ENCODE peak calls at places on chromosomes 12 and 14, in nine cellular contexts. X, H, R, B, F, P, Y, Z and A are unnamed samples.

GRCh38 chr14:34732802-34733201 is 18.4 kb upstream of the CFL2 start:
- DNase-seq in X (no peak), H (no peak), R (no peak), B (no peak), F (no peak), P (no peak), Y (no peak), Z (no peak), A (no peak)

GRCh38 chr12:127548123-127548553 is 718.8 kb upstream of the TMEM132C start:
- DNase-seq in X (no peak), H (no peak), R (no peak), B (no peak), F (no peak), P (no peak), Y (no peak), Z (no peak), A (no peak)

GRCh38 chr12:130973906-130974305 is 20.2 kb downstream of the ADGRD1 start:
- DNase-seq in X (no peak), H (no peak), R (no peak), B (no peak), F (no peak), P (no peak), Y (no peak), Z (peak), A (no peak)

GRCh38 chr12:53005215-53005985 is 856 bp upstream of the EIF4B start:
- DNase-seq in X (peak), H (peak), R (no peak), B (peak), F (no peak), P (no peak), Y (no peak), Z (peak), A (peak)

GRCh38 chr14:68658029-68658509 is 134.8 kb downstream of the ZFP36L1 start:
- DNase-seq in X (no peak), H (no peak), R (no peak), B (no peak), F (no peak), P (no peak), Y (no peak), Z (no peak), A (no peak)

GRCh38 chr14:74275265-74275841 is 27.4 kb downstream of the ABCD4 start:
- DNase-seq in X (no peak), H (peak), R (no peak), B (no peak), F (no peak), P (no peak), Y (peak), Z (no peak), A (no peak)

GRCh38 chr12:123076604-123077297 is 74.1 kb downstream of the PITPNM2 start:
- DNase-seq in X (no peak), H (no peak), R (peak), B (no peak), F (no peak), P (no peak), Y (no peak), Z (no peak), A (no peak)

GRCh38 chr12:116818341-116818856 is 62.8 kb downstream of the HRK start:
- DNase-seq in X (peak), H (no peak), R (no peak), B (no peak), F (no peak), P (no peak), Y (no peak), Z (peak), A (no peak)

GRCh38 chr12:122888232-122888752 is 7.6 kb downstream of the VPS37B start:
- DNase-seq in X (peak), H (peak), R (peak), B (no peak), F (peak), P (peak), Y (peak), Z (peak), A (peak)

GRCh38 chr12:75750950-75751349 is 239.5 kb upstream of the KRR1 start:
- DNase-seq in X (no peak), H (peak), R (no peak), B (no peak), F (no peak), P (no peak), Y (no peak), Z (no peak), A (no peak)

GRCh38 chr12:71610036-71610795 is 53.4 kb downstream of the ZFC3H1 start:
- DNase-seq in X (no peak), H (no peak), R (no peak), B (no peak), F (no peak), P (no peak), Y (no peak), Z (no peak), A (no peak)

GRCh38 chr12:109864916-109865315 is 15.4 kb downstream of the GLTP start:
- DNase-seq in X (no peak), H (no peak), R (no peak), B (no peak), F (no peak), P (no peak), Y (no peak), Z (no peak), A (no peak)

GRCh38 chr12:87529386-87529785 is 499.8 kb downstream of the C12orf50 start:
- DNase-seq in X (no peak), H (no peak), R (no peak), B (no peak), F (no peak), P (no peak), Y (no peak), Z (no peak), A (no peak)

GRCh38 chr12:67364228-67364627 is 95.1 kb downstream of the CAND1 start:
- DNase-seq in X (no peak), H (no peak), R (no peak), B (no peak), F (no peak), P (no peak), Y (no peak), Z (peak), A (no peak)

GRCh38 chr12:131222271-131223139 is 268.8 kb downstream of the ADGRD1 start:
- DNase-seq in X (peak), H (no peak), R (no peak), B (no peak), F (no peak), P (no peak), Y (no peak), Z (peak), A (no peak)

GRCh38 chr12:107660230-107660629 is 25.4 kb upstream of the PWP1 start:
- DNase-seq in X (no peak), H (no peak), R (no peak), B (no peak), F (no peak), P (peak), Y (no peak), Z (no peak), A (no peak)

GRCh38 chr14:104284636-104285482 is 146.5 kb downstream of the KIF26A start:
- DNase-seq in X (peak), H (no peak), R (no peak), B (peak), F (no peak), P (no peak), Y (peak), Z (peak), A (no peak)

GRCh38 chr12:15530361-15530760 is 208.1 kb downstream of the PTPRO start:
- DNase-seq in X (no peak), H (no peak), R (no peak), B (no peak), F (no peak), P (no peak), Y (no peak), Z (no peak), A (no peak)

GRCh38 chr12:108802666-108803036 is 54.7 kb downstream of the SSH1 start:
- DNase-seq in X (no peak), H (no peak), R (no peak), B (no peak), F (no peak), P (no peak), Y (no peak), Z (no peak), A (no peak)

GRCh38 chr12:53061404-53062010 is 11.6 kb downstream of the TNS2 start:
- DNase-seq in X (peak), H (peak), R (no peak), B (peak), F (peak), P (no peak), Y (no peak), Z (peak), A (peak)

GRCh38 chr12:43766291-43766690 is 7.5 kb downstream of the IRAK4 start:
- DNase-seq in X (no peak), H (no peak), R (no peak), B (no peak), F (no peak), P (no peak), Y (no peak), Z (no peak), A (no peak)

GRCh38 chr12:76450690-76451089 is 102.5 kb upstream of the BBS10 start:
- DNase-seq in X (no peak), H (no peak), R (no peak), B (no peak), F (no peak), P (no peak), Y (no peak), Z (no peak), A (no peak)

GRCh38 chr12:117502633-117503032 is 141.2 kb upstream of the NOS1 start:
- DNase-seq in X (no peak), H (no peak), R (no peak), B (no peak), F (no peak), P (no peak), Y (no peak), Z (no peak), A (no peak)

GRCh38 chr12:76083761-76084276 is 666 bp downstream of the NAP1L1 start:
- DNase-seq in X (peak), H (peak), R (peak), B (peak), F (no peak), P (no peak), Y (peak), Z (peak), A (peak)

GRCh38 chr12:2057041-2057792 is 4.4 kb downstream of the CACNA1C start:
- DNase-seq in X (no peak), H (peak), R (no peak), B (peak), F (no peak), P (no peak), Y (no peak), Z (peak), A (no peak)

GRCh38 chr14:105474478-105475268 is at the start of gene CRIP2:
- DNase-seq in X (no peak), H (peak), R (peak), B (peak), F (no peak), P (no peak), Y (no peak), Z (peak), A (no peak)

GRCh38 chr14:75234173-75234855 is 44.3 kb upstream of the FOS start:
- DNase-seq in X (peak), H (peak), R (no peak), B (peak), F (no peak), P (no peak), Y (peak), Z (no peak), A (no peak)

GRCh38 chr14:23483216-23483854 is 13.8 kb downstream of the NGDN start:
- DNase-seq in X (no peak), H (peak), R (no peak), B (no peak), F (no peak), P (no peak), Y (no peak), Z (peak), A (no peak)

GRCh38 chr14:69996197-69996596 is 117.0 kb downstream of the SMOC1 start:
- DNase-seq in X (no peak), H (peak), R (no peak), B (no peak), F (no peak), P (no peak), Y (no peak), Z (no peak), A (no peak)

GRCh38 chr12:123894823-123895338 is 77.8 kb downstream of the CCDC92 start:
- DNase-seq in X (no peak), H (no peak), R (no peak), B (no peak), F (no peak), P (no peak), Y (no peak), Z (no peak), A (no peak)

GRCh38 chr12:24380122-24380521 is 430.7 kb upstream of the SOX5 start:
- DNase-seq in X (no peak), H (no peak), R (no peak), B (no peak), F (no peak), P (no peak), Y (no peak), Z (peak), A (no peak)

GRCh38 chr14:69775012-69775411 is 8.1 kb downstream of the SRSF5 start:
- DNase-seq in X (no peak), H (no peak), R (no peak), B (no peak), F (no peak), P (no peak), Y (no peak), Z (no peak), A (no peak)

GRCh38 chr12:121501946-121502345 is 78.9 kb downstream of the KDM2B start:
- DNase-seq in X (no peak), H (no peak), R (no peak), B (no peak), F (no peak), P (no peak), Y (no peak), Z (no peak), A (no peak)

GRCh38 chr12:116855744-116856470 is 25.3 kb downstream of the HRK start:
- DNase-seq in X (peak), H (no peak), R (no peak), B (no peak), F (no peak), P (no peak), Y (no peak), Z (no peak), A (no peak)

GRCh38 chr12:32568241-32568640 is 110.9 kb upstream of the DNM1L start:
- DNase-seq in X (no peak), H (no peak), R (no peak), B (no peak), F (no peak), P (no peak), Y (no peak), Z (no peak), A (no peak)

GRCh38 chr12:64825143-64826011 is 930 bp downstream of the TBC1D30 start:
- DNase-seq in X (no peak), H (no peak), R (no peak), B (no peak), F (no peak), P (no peak), Y (no peak), Z (peak), A (no peak)

GRCh38 chr12:80422549-80422948 is 21.5 kb upstream of the PTPRQ start:
- DNase-seq in X (no peak), H (no peak), R (no peak), B (no peak), F (no peak), P (no peak), Y (no peak), Z (no peak), A (no peak)

DNA sequence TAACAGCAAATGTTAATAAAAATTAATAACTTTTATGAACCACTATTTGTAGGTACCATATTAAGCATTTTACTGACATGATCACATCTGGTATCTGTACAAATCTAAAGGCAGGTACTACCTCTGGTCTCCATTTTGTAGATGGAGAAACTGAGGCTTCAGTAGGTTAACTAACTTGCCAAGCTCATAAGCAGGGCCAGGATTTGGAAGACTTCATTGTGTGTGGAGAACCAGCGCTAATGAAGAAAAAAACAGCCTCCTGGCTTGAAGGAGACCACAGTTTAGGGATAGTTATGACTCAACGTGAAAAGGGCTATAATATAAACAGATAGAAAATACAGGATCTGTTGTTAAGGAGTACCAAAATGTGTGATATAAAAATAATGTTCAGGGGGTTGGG is 1.0 kb downstream of the NUP37 start:
- DNase-seq in X (no peak), H (no peak), R (no peak), B (no peak), F (no peak), P (no peak), Y (no peak), Z (no peak), A (no peak)
- H3K4me3 ChIP-seq in X (peak), H (no peak), R (peak), B (peak), F (peak), P (peak), Y (peak), Z (peak), A (no peak)

GRCh38 chr12:97760601-97761000 is 298.0 kb downstream of the RMST start:
- DNase-seq in X (no peak), H (no peak), R (no peak), B (no peak), F (no peak), P (no peak), Y (no peak), Z (no peak), A (no peak)
- H3K27ac ChIP-seq in X (no peak), H (no peak), R (no peak), B (no peak), F (no peak), P (no peak), Y (no peak), Z (no peak), A (peak)

DNA sequence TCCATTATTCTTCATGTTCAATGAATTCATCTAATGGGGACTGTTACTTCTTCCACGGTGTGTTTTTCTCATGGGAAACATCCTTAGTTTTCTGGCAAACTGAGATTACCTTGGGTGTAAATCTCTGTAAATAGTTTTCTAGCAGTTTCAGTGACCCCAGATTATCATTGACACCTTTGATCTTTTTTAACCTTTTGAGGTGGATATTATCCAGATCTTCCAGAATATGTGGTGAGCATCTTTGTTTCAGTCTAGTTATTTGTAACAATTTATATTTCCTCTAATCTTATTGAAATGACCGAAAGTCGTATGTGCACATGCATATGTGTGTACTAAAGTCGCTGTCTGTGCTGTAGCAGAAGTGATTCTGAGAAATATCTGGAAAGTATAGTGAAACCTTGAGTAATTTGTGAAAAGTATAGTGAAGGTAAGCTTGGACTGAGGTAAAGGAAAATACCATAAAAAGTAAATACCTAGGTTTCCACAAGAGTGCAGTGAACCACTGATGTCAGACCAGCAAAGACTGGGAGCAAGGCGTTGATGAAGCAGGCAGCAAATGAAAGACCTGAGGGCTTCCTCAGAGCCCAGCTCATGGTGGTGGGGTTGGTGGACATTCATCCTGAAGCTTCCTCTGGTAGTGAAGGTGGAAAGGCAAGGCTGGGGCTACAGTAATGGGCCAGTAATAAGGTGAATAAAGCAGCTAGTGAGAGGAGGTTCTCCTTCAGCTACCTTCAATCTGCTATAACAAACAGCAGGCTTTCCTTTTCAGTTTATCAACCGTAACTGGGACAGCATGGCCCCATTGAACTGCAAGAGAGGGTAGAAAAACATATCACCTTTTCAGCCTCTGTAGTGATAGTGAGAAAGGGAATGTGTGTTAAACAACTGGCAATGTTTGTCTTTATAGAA is 480.2 kb upstream of the FBXO33 start:
- DNase-seq in X (no peak), H (no peak), R (no peak), B (no peak), F (no peak), P (no peak), Y (no peak), Z (no peak), A (no peak)
- H3K4me3 ChIP-seq in X (no peak), H (no peak), R (no peak), B (no peak), F (no peak), P (no peak), Y (no peak), Z (no peak), A (no peak)

GRCh38 chr12:12436831-12437345 is 80.0 kb downstream of the BORCS5 start:
- DNase-seq in X (no peak), H (no peak), R (no peak), B (no peak), F (no peak), P (no peak), Y (no peak), Z (no peak), A (no peak)

GRCh38 chr12:12441891-12442461 is 85.1 kb downstream of the BORCS5 start:
- DNase-seq in X (no peak), H (peak), R (peak), B (no peak), F (no peak), P (no peak), Y (no peak), Z (no peak), A (no peak)

GRCh38 chr12:12442548-12443071 is 85.7 kb downstream of the BORCS5 start:
- DNase-seq in X (no peak), H (peak), R (no peak), B (no peak), F (no peak), P (no peak), Y (no peak), Z (no peak), A (no peak)

GRCh38 chr12:12441051-12441807 is 84.4 kb downstream of the BORCS5 start:
- DNase-seq in X (no peak), H (no peak), R (no peak), B (no peak), F (no peak), P (no peak), Y (no peak), Z (no peak), A (no peak)

DNA sequence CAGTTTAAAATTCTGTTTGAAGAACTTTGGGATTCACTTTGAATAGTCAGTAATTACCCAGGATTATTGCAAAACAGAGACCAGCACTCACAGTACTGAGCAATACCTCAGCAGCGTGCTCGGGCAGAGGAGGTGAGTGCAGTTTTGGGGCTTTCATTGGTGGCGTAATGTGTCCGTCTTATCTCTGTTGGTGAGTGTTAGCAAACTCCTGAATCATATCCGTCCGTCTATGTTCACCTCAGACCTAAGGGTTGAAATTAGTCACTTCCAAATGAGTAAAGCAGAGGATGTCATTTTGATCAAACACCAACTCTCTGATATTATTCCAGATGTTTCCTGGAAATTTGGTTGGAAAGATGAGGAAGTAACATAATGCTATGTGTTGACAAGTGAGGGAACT is 82.8 kb downstream of the BORCS5 start:
- DNase-seq in X (no peak), H (peak), R (peak), B (no peak), F (no peak), P (peak), Y (peak), Z (no peak), A (no peak)
- H3K27ac ChIP-seq in X (no peak), H (peak), R (peak), B (no peak), F (no peak), P (peak), Y (peak), Z (no peak), A (no peak)

GRCh38 chr14:72519543-72519942 is 374.4 kb downstream of the DPF3 start:
- DNase-seq in X (no peak), H (no peak), R (no peak), B (no peak), F (no peak), P (no peak), Y (no peak), Z (no peak), A (no peak)
- H3K4me3 ChIP-seq in X (no peak), H (no peak), R (no peak), B (no peak), F (no peak), P (no peak), Y (no peak), Z (no peak), A (no peak)